ENCODE peak calls at places on chromosomes 3 and 15, in five cellular contexts. One of them, this sample, is unnamed.

GRCh38 chr3:192571197-192571791 is 156.0 kb downstream of the FGF12 start:
- DNase-seq in B cell: peak
- DNase-seq in MM.1S: no peak
- DNase-seq in mucosa of descending colon: peak
- DNase-seq in activated CD8-positive, alpha-beta T cell treated with anti-CD3 and anti-CD28 coated beads for 36 hours: peak
- DNase-seq in this sample: peak

GRCh38 chr15:80801891-80802680 is 22.9 kb downstream of the CEMIP start:
- DNase-seq in B cell: no peak
- DNase-seq in MM.1S: no peak
- DNase-seq in mucosa of descending colon: peak
- DNase-seq in activated CD8-positive, alpha-beta T cell treated with anti-CD3 and anti-CD28 coated beads for 36 hours: no peak
- DNase-seq in this sample: no peak

GRCh38 chr3:82202254-82202653 is 440.8 kb upstream of the GBE1 start:
- DNase-seq in B cell: no peak
- DNase-seq in MM.1S: no peak
- DNase-seq in mucosa of descending colon: no peak
- DNase-seq in activated CD8-positive, alpha-beta T cell treated with anti-CD3 and anti-CD28 coated beads for 36 hours: no peak
- DNase-seq in this sample: no peak

GRCh38 chr3:72999971-73000370 is 3.4 kb downstream of the PPP4R2 start:
- DNase-seq in B cell: no peak
- DNase-seq in MM.1S: peak
- DNase-seq in mucosa of descending colon: no peak
- DNase-seq in activated CD8-positive, alpha-beta T cell treated with anti-CD3 and anti-CD28 coated beads for 36 hours: peak
- DNase-seq in this sample: no peak

GRCh38 chr3:94481499-94481898 is 418.6 kb downstream of the NSUN3 start:
- DNase-seq in B cell: no peak
- DNase-seq in MM.1S: no peak
- DNase-seq in mucosa of descending colon: no peak
- DNase-seq in activated CD8-positive, alpha-beta T cell treated with anti-CD3 and anti-CD28 coated beads for 36 hours: no peak
- DNase-seq in this sample: no peak

GRCh38 chr15:79332824-79333510 is 22.1 kb downstream of the TMED3 start:
- DNase-seq in B cell: no peak
- DNase-seq in MM.1S: no peak
- DNase-seq in mucosa of descending colon: peak
- DNase-seq in activated CD8-positive, alpha-beta T cell treated with anti-CD3 and anti-CD28 coated beads for 36 hours: no peak
- DNase-seq in this sample: no peak

GRCh38 chr3:14797731-14798130 is 21.0 kb upstream of the FGD5 start:
- DNase-seq in B cell: no peak
- DNase-seq in MM.1S: no peak
- DNase-seq in mucosa of descending colon: no peak
- DNase-seq in activated CD8-positive, alpha-beta T cell treated with anti-CD3 and anti-CD28 coated beads for 36 hours: no peak
- DNase-seq in this sample: no peak

GRCh38 chr3:165919284-165919683 is 82.1 kb upstream of the BCHE start:
- DNase-seq in B cell: no peak
- DNase-seq in MM.1S: no peak
- DNase-seq in mucosa of descending colon: no peak
- DNase-seq in activated CD8-positive, alpha-beta T cell treated with anti-CD3 and anti-CD28 coated beads for 36 hours: no peak
- DNase-seq in this sample: no peak

GRCh38 chr3:152413244-152413643 is 144.5 kb downstream of the MBNL1 start:
- DNase-seq in B cell: no peak
- DNase-seq in MM.1S: no peak
- DNase-seq in mucosa of descending colon: no peak
- DNase-seq in activated CD8-positive, alpha-beta T cell treated with anti-CD3 and anti-CD28 coated beads for 36 hours: no peak
- DNase-seq in this sample: no peak

GRCh38 chr3:42263354-42264346 is 2.3 kb downstream of the CCK start:
- DNase-seq in B cell: peak
- DNase-seq in MM.1S: no peak
- DNase-seq in mucosa of descending colon: no peak
- DNase-seq in activated CD8-positive, alpha-beta T cell treated with anti-CD3 and anti-CD28 coated beads for 36 hours: peak
- DNase-seq in this sample: no peak

GRCh38 chr3:160480931-160481330 is 31.3 kb upstream of the TRIM59 start:
- DNase-seq in B cell: no peak
- DNase-seq in MM.1S: no peak
- DNase-seq in mucosa of descending colon: no peak
- DNase-seq in activated CD8-positive, alpha-beta T cell treated with anti-CD3 and anti-CD28 coated beads for 36 hours: no peak
- DNase-seq in this sample: no peak

GRCh38 chr15:96322401-96323249 is 7.9 kb upstream of the NR2F2 start:
- DNase-seq in B cell: no peak
- DNase-seq in MM.1S: no peak
- DNase-seq in mucosa of descending colon: peak
- DNase-seq in activated CD8-positive, alpha-beta T cell treated with anti-CD3 and anti-CD28 coated beads for 36 hours: no peak
- DNase-seq in this sample: no peak

GRCh38 chr3:4776399-4776979 is 202.7 kb upstream of the BHLHE40 start:
- DNase-seq in B cell: no peak
- DNase-seq in MM.1S: no peak
- DNase-seq in mucosa of descending colon: no peak
- DNase-seq in activated CD8-positive, alpha-beta T cell treated with anti-CD3 and anti-CD28 coated beads for 36 hours: no peak
- DNase-seq in this sample: no peak

GRCh38 chr15:96273317-96274086 is 57.0 kb upstream of the NR2F2 start:
- DNase-seq in B cell: no peak
- DNase-seq in MM.1S: no peak
- DNase-seq in mucosa of descending colon: no peak
- DNase-seq in activated CD8-positive, alpha-beta T cell treated with anti-CD3 and anti-CD28 coated beads for 36 hours: peak
- DNase-seq in this sample: no peak